ENCODE peak calls at places on chromosomes 4 and X, in nine cellular contexts. Q, T, H, V, G, Y, K, P and N are unnamed samples.

GRCh38 chr4:121034010-121034409 is 38.3 kb downstream of the NDNF start:
- DNase-seq in V (no peak), G (no peak), Q (peak; percentile 7), K (no peak), P (no peak), H (no peak), Y (no peak), T (peak; percentile 82), N (no peak)

GRCh38 chr4:149498246-149498645 is 317.4 kb downstream of the IQCM start:
- DNase-seq in Q (no peak), T (no peak), G (no peak), H (no peak), K (no peak), P (no peak), V (no peak), Y (no peak), N (no peak)

GRCh38 chrX:34563809-34564208 is 93.3 kb downstream of the TMEM47 start:
- DNase-seq in K (no peak), G (no peak), P (no peak), H (no peak), Y (no peak), T (no peak), V (no peak), Q (no peak), N (no peak)

GRCh38 chr4:24630937-24631336 is 46.6 kb upstream of the DHX15 start:
- DNase-seq in P (peak; percentile 19), Q (no peak), H (no peak), G (no peak), Y (no peak), V (no peak), K (no peak), T (no peak), N (no peak)

GRCh38 chr4:6064383-6064782 is 46.2 kb upstream of the C4orf50 start:
- DNase-seq in P (no peak), H (no peak), V (no peak), G (no peak), Q (no peak), T (no peak), K (no peak), Y (no peak), N (no peak)

GRCh38 chrX:110992611-110993010 is 103.4 kb upstream of the PAK3 start:
- DNase-seq in P (no peak), Q (peak; percentile 13), V (peak; percentile 65), Y (peak; percentile 82), T (peak; percentile 5), K (no peak), G (no peak), H (no peak), N (no peak)

GRCh38 chrX:31213941-31214340 is 142.1 kb upstream of the FTHL17 start:
- DNase-seq in G (no peak), H (no peak), Q (no peak), T (peak; percentile 30), Y (peak; percentile 57), V (no peak), K (no peak), P (peak; percentile 11), N (no peak)

GRCh38 chr4:120843840-120844527 is 78.5 kb downstream of the PRDM5 start:
- DNase-seq in G (no peak), T (no peak), Y (peak; percentile 78), P (no peak), V (peak; percentile 54), H (no peak), Q (no peak), K (no peak), N (no peak)

GRCh38 chrX:39528161-39528560 is 569.6 kb downstream of the BCOR start:
- DNase-seq in G (no peak), T (no peak), V (no peak), P (no peak), Q (no peak), Y (peak; percentile 35), K (no peak), H (no peak), N (no peak)

GRCh38 chr4:184417802-184418511 is 56.4 kb downstream of the IRF2 start:
- DNase-seq in Y (no peak), K (no peak), V (no peak), Q (no peak), H (no peak), T (peak; percentile 70), P (no peak), G (no peak), N (no peak)

GRCh38 chr4:83677656-83678055 is 141.7 kb downstream of the GPAT3 start:
- DNase-seq in V (no peak), T (no peak), P (no peak), K (no peak), Q (no peak), Y (no peak), G (no peak), H (no peak), N (no peak)

GRCh38 chrX:107355533-107355932 is 93.9 kb upstream of the FRMPD3 start:
- DNase-seq in V (peak; percentile 75), Q (no peak), G (no peak), T (no peak), Y (peak; percentile 78), P (no peak), H (no peak), K (no peak), N (no peak)

GRCh38 chr4:59818656-59819055 is 1381.5 kb upstream of the ADGRL3 start:
- DNase-seq in Y (no peak), H (no peak), G (no peak), P (no peak), Q (no peak), V (no peak), T (peak; percentile 6), K (no peak), N (no peak)

GRCh38 chr4:153465583-153465921 is 608 bp upstream of the TMEM131L start:
- DNase-seq in G (no peak), H (peak; percentile 49), Y (no peak), Q (peak; percentile 63), K (peak; percentile 74), T (peak; percentile 74), P (peak; percentile 63), V (peak; percentile 54), N (peak; percentile 23)
- TF ChIP-seq CTCF in G (peak; percentile 52), H (peak; percentile 31), Y (no peak), Q (no peak), K (no peak), T (peak; percentile 38), P (peak; percentile 64), V (no peak), N (peak; percentile 25)

DNA sequence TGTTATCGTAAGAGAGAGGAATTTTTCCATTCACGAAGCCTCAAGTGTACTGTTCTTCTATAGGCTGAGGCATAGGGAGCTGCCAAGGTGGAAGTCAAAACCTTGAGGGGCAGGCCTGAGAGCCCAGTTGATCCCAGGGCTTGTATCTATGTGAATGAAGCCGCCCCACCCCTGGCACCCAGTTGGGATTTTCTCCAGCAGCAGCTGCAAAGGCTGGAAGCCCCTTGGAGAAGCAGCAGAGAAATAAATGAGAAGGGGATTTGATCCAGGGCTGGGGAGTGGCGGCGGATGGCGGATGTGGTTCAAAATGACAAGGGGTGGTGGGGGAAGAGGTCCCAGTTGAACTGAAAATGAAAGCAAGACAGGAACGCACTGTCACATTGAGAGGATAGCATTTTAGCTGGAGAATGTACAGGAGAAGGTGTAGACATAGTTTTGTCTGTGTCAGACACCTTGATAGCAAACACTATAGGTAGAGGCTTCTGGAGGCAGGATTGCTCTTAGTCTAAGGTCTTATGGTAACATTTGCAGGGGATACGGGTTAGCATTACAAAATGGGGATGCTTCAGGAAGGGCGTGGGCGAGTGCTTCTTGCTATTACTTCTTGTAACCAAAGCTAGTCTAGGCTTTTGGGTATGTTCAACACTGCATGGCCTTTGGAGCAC is 32.6 kb downstream of the DOCK11 start:
- DNase-seq in G (no peak), P (no peak), T (no peak), H (no peak), V (no peak), Y (no peak), K (peak; percentile 59), Q (no peak), N (no peak)
- H3K4me1 ChIP-seq in G (no peaks in the 10 kb centered on the region), P (no peaks in the 10 kb centered on the region), T (peaks cover 7% of the 10 kb centered on the region), H (no peaks in the 10 kb centered on the region), V (no peaks in the 10 kb centered on the region), Y (no peaks in the 10 kb centered on the region), K (no peaks in the 10 kb centered on the region), Q (no peaks in the 10 kb centered on the region), N (no peaks in the 10 kb centered on the region)

GRCh38 chr4:31791666-31792065 is 1071.5 kb downstream of the PCDH7 start:
- DNase-seq in H (no peak), Q (no peak), V (peak; percentile 18), Y (no peak), T (no peak), K (no peak), P (no peak), G (no peak), N (no peak)

GRCh38 chr4:31788676-31789075 is 1068.5 kb downstream of the PCDH7 start:
- DNase-seq in H (no peak), Y (peak; percentile 58), T (no peak), Q (no peak), K (no peak), V (peak; percentile 78), P (no peak), G (no peak), N (no peak)

GRCh38 chr4:31793907-31794306 is 1073.7 kb downstream of the PCDH7 start:
- DNase-seq in P (no peak), T (peak; percentile 7), Y (no peak), Q (no peak), G (no peak), H (no peak), V (no peak), K (no peak), N (no peak)
- TF ChIP-seq CTCF in P (no peak), T (peak; percentile 32), Y (peak; percentile 75), Q (no peak), G (no peak), H (peak; percentile 5), V (peak; percentile 42), K (no peak), N (no peak)

DNA sequence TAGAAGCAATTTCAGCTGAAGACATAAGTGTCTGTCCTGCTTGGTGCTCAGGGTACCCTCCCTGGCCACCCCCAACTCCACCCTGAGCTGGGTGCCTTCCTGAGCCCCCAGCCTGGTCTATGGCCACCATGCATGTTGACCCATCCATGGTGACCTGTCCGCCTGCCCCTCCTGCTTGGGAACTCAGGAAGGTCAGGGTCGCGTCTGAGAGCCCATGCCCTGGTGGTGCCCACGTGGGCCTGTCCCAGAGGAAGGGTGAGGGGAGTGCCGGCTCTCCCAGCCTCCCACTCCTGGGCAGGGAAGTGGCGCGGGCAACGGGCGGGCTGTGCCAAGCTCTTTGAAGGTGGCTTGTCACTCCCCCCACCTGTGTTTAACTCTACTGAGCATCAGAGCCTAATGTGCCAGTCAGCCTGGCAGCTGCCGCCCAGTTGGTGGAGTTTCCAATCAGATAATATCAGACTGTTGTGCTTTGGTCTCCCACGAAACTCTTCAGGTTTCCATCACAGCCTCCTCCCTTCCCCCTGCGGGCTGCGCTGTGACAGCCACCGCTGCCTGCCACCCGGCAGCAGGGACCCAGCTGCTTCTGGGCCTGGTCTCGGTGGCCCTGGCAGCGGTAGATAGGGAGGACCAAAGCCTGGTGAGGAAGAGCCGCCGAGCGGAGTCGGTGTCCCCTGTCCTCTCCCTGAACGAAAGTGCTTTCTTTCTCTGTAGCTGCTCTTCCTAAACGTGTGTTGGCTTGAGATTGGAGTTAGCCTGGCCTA is 4.8 kb downstream of the SH3BP2 start:
- DNase-seq in H (peak; percentile 11), V (peak; percentile 1), Y (no peak), Q (peak; percentile 86), K (no peak), P (no peak), G (peak; percentile 11), T (no peak), N (no peak)
- H3K4me1 ChIP-seq in H (peaks cover 42% of the 10 kb centered on the region), V (peaks cover 13% of the 10 kb centered on the region), Y (no peaks in the 10 kb centered on the region), Q (peaks cover 29% of the 10 kb centered on the region), K (peaks cover 16% of the 10 kb centered on the region), P (peaks cover 95% of the 10 kb centered on the region), G (peaks cover 90% of the 10 kb centered on the region), T (peaks cover 33% of the 10 kb centered on the region), N (peaks cover 88% of the 10 kb centered on the region)

GRCh38 chr4:69323284-69323683 is 43.0 kb downstream of the UGT2B28 start:
- DNase-seq in P (no peak), K (no peak), Q (no peak), H (no peak), V (no peak), G (no peak), T (no peak), Y (peak; percentile 61), N (no peak)
- TF ChIP-seq CTCF in P (no peak), K (no peak), Q (no peak), H (no peak), V (no peak), G (no peak), T (no peak), Y (peak; percentile 55), N (no peak)